ENCODE peak calls at places on chromosomes 11 and 22, in four cellular contexts. D is GM23248, R is HCT116, K is DND-41. U is an unnamed sample.

GRCh38 chr11:64571410-64572091 is 19.5 kb upstream of the SLC22A12 start:
- DNase-seq in D (peak; percentile 58), R (no peak), K (no peak), U (no peak)

GRCh38 chr11:17135934-17136683 is 58.6 kb upstream of the RPS13 start:
- DNase-seq in D (no peak), R (no peak), K (no peak), U (no peak)

GRCh38 chr11:104127828-104128227 is 36.1 kb downstream of the PDGFD start:
- DNase-seq in D (peak; percentile 63), R (no peak), K (no peak), U (no peak)

GRCh38 chr22:23828800-23829680 is 9.8 kb downstream of the DERL3 start:
- DNase-seq in D (no peak), R (no peak), K (no peak), U (no peak)

GRCh38 chr22:30717331-30717921 is 22.8 kb downstream of the OSBP2 start:
- DNase-seq in D (peak; percentile 91), R (peak; percentile 54), K (no peak), U (no peak)

GRCh38 chr11:82682003-82682751 is 51.5 kb downstream of the FAM181B start:
- DNase-seq in D (peak; percentile 69), R (peak; percentile 65), K (peak; percentile 10), U (peak; percentile 77)

GRCh38 chr11:83409891-83410290 is 123.7 kb upstream of the CCDC90B start:
- DNase-seq in D (no peak), R (no peak), K (no peak), U (no peak)

GRCh38 chr22:19038728-19039447 is 83.3 kb downstream of the DGCR2 start:
- DNase-seq in D (no peak), R (no peak), K (no peak), U (no peak)

GRCh38 chr22:42287174-42287890 is 16.9 kb upstream of the TCF20 start:
- DNase-seq in D (no peak), R (no peak), K (peak; percentile 50), U (peak; percentile 41)

GRCh38 chr11:46383404-46383758 is 1.9 kb downstream of the MDK start:
- DNase-seq in D (no peak), R (no peak), K (no peak), U (no peak)

GRCh38 chr11:46381046-46381835 is at the start of gene MDK:
- DNase-seq in D (peak; percentile 61), R (no peak), K (peak; percentile 39), U (no peak)

GRCh38 chr11:46381836-46382643 is 571 bp downstream of the MDK start:
- DNase-seq in D (peak; percentile 43), R (no peak), K (peak; percentile 39), U (no peak)

GRCh38 chr11:46383974-46384701 is 2.7 kb downstream of the MDK start:
- DNase-seq in D (no peak), R (peak; percentile 46), K (no peak), U (no peak)

GRCh38 chr11:46382644-46383403 is 1.4 kb downstream of the MDK start:
- DNase-seq in D (peak; percentile 73), R (no peak), K (no peak), U (no peak)
- H3K9ac ChIP-seq in D (no peak overlapping the region), R (peak overlapping the region; percentile 91), K (no peak overlapping the region), U (no peak overlapping the region)

DNA sequence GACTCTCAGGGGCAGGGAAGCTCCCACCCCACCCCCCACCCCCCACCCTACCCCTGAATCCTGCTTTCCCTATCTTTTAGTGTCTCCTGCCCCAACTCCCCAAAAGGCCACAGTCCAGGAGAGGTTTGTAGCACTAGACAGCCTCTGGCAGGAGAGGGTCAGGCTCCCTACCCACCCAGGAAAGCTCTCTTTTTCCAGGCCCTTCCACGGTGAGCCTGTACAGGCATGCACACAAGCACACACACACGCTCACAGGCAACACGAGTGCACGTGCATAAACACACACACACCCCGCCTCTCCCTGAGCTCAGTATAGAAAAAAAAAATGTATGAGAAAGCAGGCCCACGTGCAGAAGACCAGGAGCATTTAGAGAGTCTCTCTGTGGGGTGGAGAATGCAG is 414.0 kb downstream of the MN1 start:
- DNase-seq in D (no peak), R (no peak), K (no peak), U (no peak)
- H2AFZ ChIP-seq in D (no peak overlapping the region), R (no peak overlapping the region), K (no peak overlapping the region), U (no peak overlapping the region)

GRCh38 chr11:119355091-119355843 is 8.8 kb upstream of the MFRP start:
- DNase-seq in D (no peak), R (no peak), K (no peak), U (no peak)
- H3K4me1 ChIP-seq in D (no peaks in the 10 kb centered on the region), R (peaks cover 6% of the 10 kb centered on the region), K (peaks cover 8% of the 10 kb centered on the region), U (no peaks in the 10 kb centered on the region)

GRCh38 chr11:115504279-115505158 is at the start of gene CADM1:
- DNase-seq in D (peak; percentile 85), R (no peak), K (no peak), U (peak; percentile 97)
- H3K9ac ChIP-seq in D (no peak within 1 kb of the TSS), R (no peak within 1 kb of the TSS), K (no peak within 1 kb of the TSS), U (peak within 1 kb of the TSS; percentile 90)

DNA sequence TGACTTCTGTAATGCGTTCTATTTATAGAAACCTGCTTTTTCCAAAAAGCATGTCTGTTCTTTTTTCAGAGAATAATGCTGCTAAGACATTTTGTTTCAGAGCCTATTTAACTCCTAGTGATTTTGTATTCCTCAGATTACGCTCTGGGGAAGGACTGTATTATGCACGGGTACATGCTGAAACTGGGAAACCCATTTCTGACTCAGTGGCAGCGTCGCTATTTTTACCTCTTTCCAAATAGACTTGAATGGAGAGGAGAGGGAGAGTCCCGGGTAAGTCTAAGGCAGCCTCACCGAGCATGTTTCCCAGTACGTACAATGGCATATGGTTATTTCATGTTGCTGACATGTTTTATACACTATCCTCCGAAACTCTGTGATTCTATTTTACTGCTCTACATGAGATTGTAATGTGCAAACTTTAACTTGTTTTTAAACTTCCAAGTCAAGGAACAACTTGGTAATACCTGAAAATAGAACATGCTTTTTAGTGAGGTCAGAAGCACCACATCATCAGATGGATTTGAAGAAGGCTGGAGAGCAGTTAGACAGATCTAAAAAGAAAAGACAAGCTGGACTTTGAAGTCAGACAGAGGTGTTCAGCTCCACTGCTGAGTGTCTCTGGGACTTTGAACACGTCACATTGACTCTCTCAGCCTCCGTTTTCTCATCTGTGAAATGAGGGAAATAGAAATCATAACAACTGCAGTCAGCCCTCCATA is 23.7 kb upstream of the MYO18B start:
- DNase-seq in D (no peak), R (no peak), K (no peak), U (no peak)
- H2AFZ ChIP-seq in D (no peak overlapping the region), R (no peak overlapping the region), K (no peak overlapping the region), U (no peak overlapping the region)

U was measured in MM.1S.